ENCODE peak calls at places on chromosome 5, in nine cellular contexts. T, F, V, Z, O, E, M, Y and P are unnamed samples.

GRCh38 chr5:149254506-149254905 is 17.2 kb upstream of the AFAP1L1 start:
- DNase-seq in E (no peak), V (no peak), T (peak), M (no peak), Y (peak), Z (no peak), O (no peak), F (peak), P (no peak)

GRCh38 chr5:11482011-11482410 is 422.2 kb downstream of the CTNND2 start:
- DNase-seq in E (no peak), F (no peak), V (no peak), Y (peak), M (no peak), Z (no peak), T (no peak), O (no peak), P (no peak)

GRCh38 chr5:56565693-56566092 is 249.7 kb upstream of the MAP3K1 start:
- DNase-seq in O (no peak), T (no peak), E (no peak), F (no peak), V (no peak), M (no peak), Y (no peak), Z (no peak), P (no peak)

GRCh38 chr5:158390556-158390955 is 531.6 kb upstream of the CLINT1 start:
- DNase-seq in E (no peak), T (no peak), Z (peak), O (peak), Y (peak), M (no peak), V (no peak), F (peak), P (no peak)

GRCh38 chr5:170923910-170924620 is 62.2 kb downstream of the RANBP17 start:
- DNase-seq in E (no peak), V (no peak), F (no peak), Y (no peak), M (no peak), T (no peak), Z (no peak), O (no peak), P (no peak)

GRCh38 chr5:158074992-158075769 is 216.2 kb upstream of the CLINT1 start:
- DNase-seq in O (peak), M (peak), T (peak), Z (peak), Y (peak), F (peak), V (peak), E (peak), P (peak)

GRCh38 chr5:119478781-119479180 is 26.5 kb downstream of the HSD17B4 start:
- DNase-seq in Y (no peak), M (no peak), T (no peak), Z (peak), O (no peak), V (no peak), E (no peak), F (peak), P (no peak)

GRCh38 chr5:113608113-113608551 is 94.6 kb downstream of the YTHDC2 start:
- DNase-seq in E (no peak), Y (no peak), Z (peak), F (peak), V (no peak), T (no peak), M (no peak), O (no peak), P (peak)

GRCh38 chr5:160511280-160511929 is 89.8 kb downstream of the PTTG1 start:
- DNase-seq in V (no peak), M (no peak), F (no peak), Z (no peak), Y (no peak), T (no peak), E (no peak), O (no peak), P (no peak)

GRCh38 chr5:32713396-32714381 is 2.6 kb downstream of the NPR3 start:
- DNase-seq in E (peak), F (peak), Z (peak), T (peak), Y (peak), O (no peak), V (peak), M (no peak), P (no peak)

GRCh38 chr5:134545070-134545868 is 19.8 kb downstream of the JADE2 start:
- DNase-seq in Z (no peak), O (no peak), F (no peak), M (no peak), V (no peak), Y (no peak), E (peak), T (no peak), P (no peak)

GRCh38 chr5:63923914-63924313 is 38.3 kb downstream of the HTR1A start:
- DNase-seq in Z (peak), E (no peak), V (no peak), F (peak), O (no peak), T (no peak), M (peak), Y (no peak), P (no peak)

GRCh38 chr5:149320791-149321330 is 24.4 kb upstream of the GRPEL2 start:
- DNase-seq in T (peak), O (peak), M (peak), Z (peak), E (peak), F (peak), V (peak), Y (peak), P (peak)

GRCh38 chr5:71880531-71880930 is 161.5 kb downstream of the CARTPT start:
- DNase-seq in O (no peak), Y (no peak), M (no peak), E (no peak), Z (no peak), T (no peak), V (no peak), F (no peak), P (no peak)

GRCh38 chr5:180609386-180609785 is 18.1 kb upstream of the SCGB3A1 start:
- DNase-seq in V (no peak), T (no peak), M (no peak), Y (no peak), O (no peak), Z (no peak), E (no peak), F (no peak), P (no peak)

GRCh38 chr5:137141779-137142178 is 357.3 kb downstream of the SPOCK1 start:
- DNase-seq in M (no peak), F (no peak), O (no peak), Y (no peak), T (no peak), V (no peak), Z (peak), E (no peak), P (no peak)

GRCh38 chr5:158483202-158483870 is 616.4 kb downstream of the EBF1 start:
- DNase-seq in T (peak), Z (peak), M (no peak), E (no peak), F (peak), Y (no peak), O (no peak), V (no peak), P (no peak)

GRCh38 chr5:138596105-138596987 is 21.1 kb upstream of the HSPA9 start:
- DNase-seq in M (no peak), T (no peak), O (no peak), E (no peak), V (no peak), Z (no peak), Y (no peak), F (no peak), P (no peak)

GRCh38 chr5:3023678-3024077 is 272.2 kb upstream of the IRX2 start:
- DNase-seq in Y (no peak), F (no peak), V (no peak), M (no peak), E (no peak), O (no peak), T (no peak), Z (no peak), P (no peak)

GRCh38 chr5:140261403-140262171 is 41.3 kb downstream of the PFDN1 start:
- DNase-seq in M (peak), E (peak), O (peak), Z (peak), V (peak), F (peak), Y (peak), T (no peak), P (peak)

GRCh38 chr5:77774981-77775772 is 962 bp downstream of the TBCA start:
- DNase-seq in T (peak), E (no peak), Z (no peak), V (no peak), F (peak), Y (no peak), M (peak), O (no peak), P (no peak)

GRCh38 chr5:77770293-77771005 is 5.7 kb downstream of the TBCA start:
- DNase-seq in F (peak), V (no peak), T (no peak), Y (no peak), M (no peak), Z (peak), E (no peak), O (no peak), P (no peak)

GRCh38 chr5:77771452-77771851 is 4.7 kb downstream of the TBCA start:
- DNase-seq in F (no peak), O (no peak), M (no peak), V (no peak), Z (peak), Y (no peak), T (no peak), E (no peak), P (no peak)

GRCh38 chr5:77773734-77774280 is 2.3 kb downstream of the TBCA start:
- DNase-seq in O (no peak), F (no peak), M (no peak), V (no peak), Z (no peak), T (peak), E (no peak), Y (no peak), P (no peak)

DNA sequence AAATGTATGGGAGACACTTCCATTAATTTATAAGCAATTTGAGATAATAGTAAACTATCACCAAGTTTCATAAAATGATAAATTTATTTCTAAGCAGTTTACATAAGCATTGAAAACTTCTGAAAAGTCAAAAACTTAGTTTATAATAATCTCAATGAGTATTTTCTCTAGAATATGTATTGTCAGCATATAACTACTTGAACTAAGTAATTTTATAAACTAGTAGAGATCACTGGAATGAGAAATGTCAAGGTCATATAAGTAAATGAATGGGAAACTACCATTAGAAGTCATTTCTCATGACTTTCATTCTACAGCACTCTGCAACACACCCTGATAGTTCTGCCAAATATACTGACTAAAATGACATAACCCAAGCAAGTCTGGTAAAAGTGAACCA is 3.4 kb downstream of the TBCA start:
- DNase-seq in V (no peak), Y (no peak), Z (no peak), M (no peak), E (no peak), O (no peak), F (no peak), T (no peak), P (no peak)
- H3K4me3 ChIP-seq in V (no peak), Y (no peak), Z (no peak), M (no peak), E (no peak), O (no peak), F (peak), T (peak), P (no peak)

DNA sequence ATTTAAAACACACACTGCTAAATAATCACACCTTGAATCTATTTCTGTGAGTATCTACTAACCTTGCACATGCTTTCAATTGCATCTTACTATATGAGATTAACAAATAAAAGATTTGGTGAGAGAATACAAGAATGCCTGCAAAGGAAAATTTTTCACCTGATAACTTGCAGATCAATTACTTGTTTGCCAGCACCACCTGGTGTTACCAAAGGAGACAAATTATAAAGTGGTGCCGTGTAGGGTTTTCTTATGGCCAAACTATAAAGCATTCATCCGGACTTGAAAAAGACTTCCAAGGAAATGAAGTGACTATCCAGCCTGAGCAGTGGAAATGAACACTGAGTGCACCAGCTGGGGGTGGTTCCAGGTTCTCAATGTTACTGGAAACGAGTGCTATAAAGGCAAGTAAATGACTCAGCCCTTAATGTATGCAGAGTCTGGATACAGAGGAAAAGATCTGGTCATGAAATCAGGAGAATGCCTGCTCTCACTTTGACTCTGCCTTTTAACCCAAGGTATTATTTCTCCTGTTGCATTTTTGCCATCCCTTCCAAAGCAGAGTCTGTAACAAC is 113.2 kb downstream of the DNAH5 start:
- DNase-seq in E (no peak), M (no peak), F (peak), Y (peak), O (no peak), V (no peak), Z (peak), T (peak), P (no peak)
- TF ChIP-seq CTCF in E (no peak), M (peak), F (peak), Y (peak), O (no peak), V (no peak), Z (peak), T (peak), P (no peak)

DNA sequence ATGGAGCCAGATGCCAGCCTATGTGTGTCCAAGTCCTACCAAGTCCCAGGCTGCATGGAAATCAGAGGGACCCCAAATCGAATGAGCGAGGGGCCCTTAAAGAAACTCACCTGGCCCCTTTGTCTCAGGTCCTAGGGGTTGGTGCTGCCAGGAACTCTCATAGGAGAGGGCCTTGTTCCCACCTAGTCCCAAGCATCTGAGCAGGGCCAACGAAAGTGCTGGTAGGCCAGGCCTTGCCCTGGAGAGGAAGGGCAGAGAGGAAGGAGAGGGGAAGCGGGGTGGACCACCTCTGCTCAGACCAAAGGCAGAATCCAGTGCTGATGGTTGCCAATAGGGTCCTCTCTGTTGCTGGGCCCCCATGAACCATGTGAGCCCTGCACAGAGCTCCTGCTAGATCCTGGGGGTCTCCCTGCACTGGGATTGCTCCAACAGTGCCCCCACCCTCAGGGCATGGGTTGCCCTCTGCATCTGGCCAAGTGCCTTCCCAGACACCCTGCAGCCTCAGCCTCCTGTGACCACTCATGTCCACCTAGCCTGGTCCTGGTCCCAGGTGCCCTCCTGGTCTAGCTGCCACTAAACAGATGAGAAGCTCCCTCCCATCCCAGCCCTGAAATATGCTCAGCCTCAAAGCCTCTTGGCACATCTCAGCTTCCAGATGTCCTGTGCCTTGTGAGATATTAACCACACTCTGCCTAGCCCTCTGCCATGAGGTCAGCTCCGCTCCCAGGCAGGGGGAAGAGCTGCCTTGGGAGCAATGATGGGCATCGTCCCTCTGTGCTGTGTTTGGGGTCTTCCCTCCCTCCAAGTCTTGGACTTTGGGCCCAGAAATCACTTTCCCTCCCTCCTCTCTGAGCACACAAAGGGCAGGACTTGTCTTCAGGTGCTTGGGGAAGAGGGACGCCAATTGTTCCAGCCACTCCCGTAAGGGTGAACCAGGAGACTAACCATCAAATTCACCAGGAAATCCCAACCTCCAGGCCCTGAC is 109.6 kb downstream of the ADAMTS2 start:
- DNase-seq in F (no peak), E (peak), Y (no peak), V (no peak), T (no peak), O (no peak), M (no peak), Z (no peak), P (no peak)
- H3K4me3 ChIP-seq in F (no peak), E (no peak), Y (no peak), V (no peak), T (no peak), O (no peak), M (no peak), Z (no peak), P (no peak)

GRCh38 chr5:111962906-111963305 is 205.9 kb upstream of the NREP start:
- DNase-seq in F (no peak), O (no peak), M (no peak), E (peak), Y (no peak), T (no peak), V (no peak), Z (no peak), P (no peak)
- TF ChIP-seq CTCF in F (no peak), O (no peak), M (no peak), E (no peak), Y (no peak), T (no peak), V (no peak), Z (no peak), P (no peak)

DNA sequence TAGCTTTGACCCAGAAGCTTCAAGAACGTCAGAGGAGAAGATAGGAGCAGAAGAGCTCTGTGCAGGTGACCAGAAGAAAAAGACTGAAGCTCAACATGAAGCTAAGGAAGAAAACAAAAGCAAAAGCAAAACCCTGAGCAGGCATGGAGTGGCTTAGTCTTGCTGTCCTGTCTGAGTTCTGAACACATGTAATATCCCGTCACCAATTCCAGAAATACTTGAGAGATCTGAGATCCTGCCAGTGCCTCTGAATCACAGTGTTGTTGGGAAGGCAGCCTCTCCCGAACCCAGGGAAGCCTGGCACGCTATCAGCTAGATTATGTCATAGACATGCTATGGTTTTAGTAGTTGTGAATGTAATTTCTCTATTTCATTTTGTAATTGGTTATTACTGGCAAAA is 235.7 kb downstream of the ICE1 start:
- DNase-seq in O (peak), E (no peak), Y (peak), T (no peak), Z (peak), F (peak), V (peak), M (peak), P (no peak)
- H3K4me3 ChIP-seq in O (no peak), E (no peak), Y (no peak), T (no peak), Z (no peak), F (no peak), V (no peak), M (no peak), P (no peak)

DNA sequence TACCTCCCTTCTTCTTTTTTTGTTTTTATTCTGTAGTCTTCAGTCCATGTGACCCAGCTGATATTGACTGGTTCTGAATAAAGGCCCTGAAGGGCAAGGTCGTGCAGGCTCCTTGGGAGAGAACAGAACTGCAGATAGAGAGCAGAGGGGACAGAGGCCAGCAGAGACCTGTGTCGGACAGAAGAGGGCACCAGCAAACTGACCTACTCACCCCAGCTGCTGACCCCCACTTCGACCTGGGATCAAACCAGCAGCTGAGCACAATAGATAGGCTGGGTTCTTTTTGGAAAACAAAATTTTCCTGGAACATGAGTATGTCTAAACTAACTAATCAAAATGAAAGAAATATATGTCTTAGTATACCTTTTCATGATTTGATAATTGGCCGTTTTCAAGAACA is 695.1 kb downstream of the NR2F1-AS1 start:
- DNase-seq in F (no peak), O (no peak), E (no peak), M (peak), T (peak), V (no peak), Y (no peak), Z (no peak), P (no peak)
- TF ChIP-seq CTCF in F (peak), O (no peak), E (peak), M (peak), T (peak), V (no peak), Y (no peak), Z (no peak), P (no peak)